ENCODE peak calls at places on chromosomes 11 and 22, in six cellular contexts. P is right atrium auricular region, E is natural killer cell, O is choroid plexus epithelial cell, I is kidney, V is H1. R is an unnamed sample.

GRCh38 chr11:35487532-35488078 is 37.8 kb downstream of the PAMR1 start:
- DNase-seq in E (no peak), P (peak), V (peak), O (peak), I (no peak), R (no peak)

GRCh38 chr11:107439586-107440201 is 17.9 kb downstream of the CWF19L2 start:
- DNase-seq in I (no peak), O (no peak), P (no peak), V (no peak), E (no peak), R (no peak)

GRCh38 chr22:49365191-49365837 is 462.4 kb downstream of the BRD1 start:
- DNase-seq in V (no peak), O (no peak), P (no peak), I (peak), E (no peak), R (no peak)

GRCh38 chr11:28460348-28460747 is 352.2 kb downstream of the METTL15 start:
- DNase-seq in V (no peak), E (no peak), I (no peak), P (no peak), O (no peak), R (no peak)

GRCh38 chr11:62472063-62472884 is 53.4 kb downstream of the SCGB1A1 start:
- DNase-seq in I (no peak), E (no peak), V (no peak), P (no peak), O (no peak), R (no peak)

GRCh38 chr22:38490915-38491314 is 15.2 kb downstream of the DDX17 start:
- DNase-seq in P (no peak), O (peak), V (no peak), I (peak), E (no peak), R (no peak)

GRCh38 chr11:131511794-131512193 is 141.4 kb downstream of the NTM start:
- DNase-seq in O (peak), V (peak), E (no peak), P (no peak), I (no peak), R (no peak)

GRCh38 chr11:20089796-20090653 is 70.2 kb downstream of the DBX1 start:
- DNase-seq in O (peak), E (no peak), I (no peak), P (no peak), V (no peak), R (no peak)

GRCh38 chr22:49963647-49964026 is 3.1 kb downstream of the PIM3 start:
- DNase-seq in I (no peak), P (no peak), O (no peak), E (peak), V (no peak), R (no peak)

GRCh38 chr22:33792837-33793236 is 127.4 kb downstream of the LARGE1 start:
- DNase-seq in E (no peak), P (no peak), I (no peak), O (no peak), V (no peak), R (no peak)

GRCh38 chr11:76704171-76704948 is 33.8 kb upstream of the LRRC32 start:
- DNase-seq in V (peak), I (no peak), E (no peak), P (no peak), O (no peak), R (no peak)

GRCh38 chr11:111561801-111562325 is 21.3 kb downstream of the LAYN start:
- DNase-seq in E (no peak), O (peak), I (no peak), P (no peak), V (peak), R (no peak)

GRCh38 chr11:31366795-31367194 is 2.7 kb downstream of the DCDC1 start:
- DNase-seq in O (no peak), I (peak), P (no peak), V (no peak), E (no peak), R (no peak)

GRCh38 chr11:29527391-29527936 is 489.4 kb downstream of the KCNA4 start:
- DNase-seq in I (no peak), V (no peak), P (no peak), E (no peak), O (peak), R (no peak)

GRCh38 chr11:47858169-47858543 is 10.0 kb upstream of the NUP160 start:
- DNase-seq in P (no peak), I (no peak), V (no peak), O (no peak), E (no peak), R (no peak)

GRCh38 chr22:45781941-45782340 is 110.3 kb downstream of the ATXN10 start:
- DNase-seq in O (no peak), P (no peak), V (no peak), E (no peak), I (no peak), R (no peak)

GRCh38 chr11:3022982-3023381 is 30.9 kb upstream of the NAP1L4 start:
- DNase-seq in P (no peak), I (no peak), O (peak), V (no peak), E (no peak), R (no peak)

GRCh38 chr11:3016861-3017260 is 24.7 kb upstream of the NAP1L4 start:
- DNase-seq in V (no peak), I (peak), P (no peak), E (no peak), O (no peak), R (no peak)

GRCh38 chr11:3022300-3022967 is 30.3 kb upstream of the NAP1L4 start:
- DNase-seq in P (no peak), O (peak), I (peak), E (no peak), V (no peak), R (peak)

GRCh38 chr11:3020011-3020410 is 27.9 kb upstream of the NAP1L4 start:
- DNase-seq in P (no peak), O (no peak), I (peak), V (no peak), E (no peak), R (no peak)

DNA sequence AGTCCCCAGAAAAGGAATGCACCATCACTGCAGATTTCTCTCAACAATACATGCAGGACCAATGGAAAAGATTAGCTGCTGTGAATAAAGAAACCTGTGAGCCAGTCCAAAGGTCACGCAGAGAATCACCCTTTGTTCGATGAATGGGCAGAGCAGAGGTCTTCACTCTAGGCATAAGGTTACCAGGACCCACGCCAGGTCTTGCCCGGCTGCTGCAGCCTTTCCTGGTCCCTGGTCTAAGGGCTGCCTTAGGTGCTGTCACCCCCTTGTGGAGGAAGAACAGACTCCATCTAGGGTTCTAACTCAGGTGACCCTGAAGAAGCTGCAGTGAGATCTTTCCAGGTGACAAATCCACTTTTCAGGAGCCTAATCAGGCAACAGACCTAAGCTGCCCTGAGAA is 29.0 kb upstream of the NAP1L4 start:
- DNase-seq in O (peak), I (peak), E (no peak), V (no peak), P (no peak), R (no peak)
- TF ChIP-seq CTCF in O (peak), I (peak), E (peak), V (peak), P (peak), R (peak)

DNA sequence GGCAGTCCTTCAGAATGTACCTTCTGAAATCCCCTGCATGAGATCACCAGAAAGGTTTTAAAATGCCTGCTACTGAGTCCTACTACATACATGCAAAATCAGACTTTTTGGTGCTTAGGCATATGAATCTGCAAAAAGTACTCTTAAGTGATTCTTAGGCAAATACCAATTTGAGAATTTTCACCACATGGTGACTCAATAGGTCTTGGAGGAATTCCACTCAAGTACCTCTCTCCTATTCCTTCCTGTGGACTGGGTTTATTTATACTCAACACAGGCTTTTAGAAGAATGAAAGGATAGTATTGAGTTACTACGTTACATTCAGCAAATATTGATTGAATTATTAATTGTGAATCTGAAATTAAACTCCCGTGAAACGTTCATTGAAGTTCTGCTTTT is 223.9 kb downstream of the CNTN5 start:
- DNase-seq in V (no peak), E (no peak), P (no peak), O (peak), I (no peak), R (no peak)
- TF ChIP-seq CTCF in V (no peak), E (no peak), P (no peak), O (no peak), I (no peak), R (no peak)

GRCh38 chr11:93922830-93923229 is 72.4 kb upstream of the VSTM5 start:
- DNase-seq in P (no peak), V (no peak), I (no peak), E (no peak), O (no peak), R (no peak)

GRCh38 chr11:93917673-93918072 is 67.3 kb upstream of the VSTM5 start:
- DNase-seq in I (no peak), P (no peak), E (no peak), O (no peak), V (no peak), R (no peak)

DNA sequence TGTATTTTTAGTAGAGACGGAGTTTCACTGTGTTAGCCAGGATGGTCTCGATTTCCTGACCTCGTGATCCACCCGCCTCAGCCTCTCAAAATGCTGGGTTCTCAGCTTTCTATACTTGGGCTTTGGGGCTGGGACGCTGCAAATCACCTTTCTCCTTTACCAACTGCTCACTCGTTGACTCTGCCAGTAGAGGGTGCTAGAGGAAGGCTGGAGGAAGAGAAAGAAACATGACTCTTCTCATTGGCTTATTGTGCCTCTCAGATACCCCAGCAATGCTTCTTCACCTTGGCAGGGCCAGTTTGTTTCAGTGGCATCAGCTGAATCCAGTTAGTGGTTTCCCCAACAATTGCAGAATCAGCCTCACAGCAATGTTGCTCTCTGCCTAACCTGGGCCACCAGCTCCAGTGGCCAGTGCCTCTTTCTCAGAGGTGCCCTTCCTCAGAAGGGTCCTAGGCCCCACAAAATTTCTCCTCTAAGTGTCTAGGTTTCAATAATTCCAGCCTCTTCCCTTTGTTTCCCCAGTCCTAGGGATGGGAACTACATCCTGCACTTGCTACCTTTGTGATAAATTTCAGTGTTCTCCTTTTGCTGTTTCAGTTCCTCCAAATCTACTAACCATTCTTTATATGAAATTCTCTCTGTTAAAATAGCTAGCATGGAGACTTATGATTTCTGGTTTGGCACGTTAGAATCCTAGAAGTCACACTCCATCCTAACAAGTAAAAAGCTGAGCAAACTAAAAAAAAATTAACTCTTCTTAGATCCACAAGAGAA is 71.5 kb upstream of the VSTM5 start:
- DNase-seq in V (peak), O (peak), E (no peak), I (no peak), P (no peak), R (no peak)
- TF ChIP-seq CTCF in V (peak), O (peak), E (no peak), I (peak), P (no peak), R (peak)

GRCh38 chr11:68826726-68827125 is 15.0 kb downstream of the CPT1A start:
- DNase-seq in E (no peak), I (no peak), O (no peak), P (no peak), V (no peak), R (no peak)
- TF ChIP-seq CTCF in E (no peak), I (no peak), O (no peak), P (no peak), V (no peak), R (no peak)